ENCODE peak calls at places on chromosome 19, in seven cellular contexts. D, L, I, Z, U, O and Q are unnamed samples.

GRCh38 chr19:46009530-46010510 is 13.0 kb downstream of the PGLYRP1 start:
- DNase-seq in I (peak; percentile 70), U (peak; percentile 80), O (peak; percentile 69), D (peak; percentile 59), L (peak; percentile 47), Z (peak; percentile 38), Q (peak; percentile 22)

GRCh38 chr19:15249912-15250634 is 17.8 kb upstream of the EPHX3 start:
- DNase-seq in I (peak; percentile 51), O (no peak), U (no peak), Z (no peak), D (no peak), L (no peak), Q (no peak)

GRCh38 chr19:55082023-55082851 is 6.6 kb downstream of the EPS8L1 start:
- DNase-seq in Z (no peak), O (no peak), U (no peak), D (peak; percentile 29), L (no peak), I (no peak), Q (no peak)

GRCh38 chr19:19329199-19329598 is 8.6 kb downstream of the MAU2 start:
- DNase-seq in U (no peak), D (no peak), Z (no peak), L (no peak), I (no peak), O (no peak), Q (no peak)

GRCh38 chr19:55348317-55349034 is 6.0 kb downstream of the COX6B2 start:
- DNase-seq in D (peak; percentile 54), Z (no peak), O (no peak), I (no peak), U (no peak), L (no peak), Q (no peak)

GRCh38 chr19:294819-295686 is 3.9 kb upstream of the PLPP2 start:
- DNase-seq in I (no peak), D (peak; percentile 18), Z (no peak), U (peak; percentile 68), O (peak; percentile 56), L (peak; percentile 32), Q (no peak)

GRCh38 chr19:33355535-33355934 is 18.0 kb upstream of the CEBPG start:
- DNase-seq in U (no peak), I (no peak), Z (no peak), L (no peak), O (no peak), D (no peak), Q (no peak)

GRCh38 chr19:56176881-56177280 is 1.1 kb downstream of the GALP start:
- DNase-seq in D (no peak), Z (no peak), O (no peak), U (no peak), I (no peak), L (no peak), Q (no peak)

GRCh38 chr19:9531933-9532332 is 6.5 kb downstream of the ZNF426 start:
- DNase-seq in U (no peak), I (no peak), O (no peak), Z (no peak), L (no peak), D (no peak), Q (no peak)

GRCh38 chr19:19113040-19113541 is 25.2 kb downstream of the TMEM161A start:
- DNase-seq in U (no peak), I (no peak), O (no peak), Z (no peak), L (no peak), D (no peak), Q (peak; percentile 6)

GRCh38 chr19:56547535-56547934 is 8.8 kb downstream of the ZFP28 start:
- DNase-seq in O (no peak), U (no peak), L (no peak), D (no peak), I (no peak), Z (no peak), Q (no peak)

GRCh38 chr19:55053735-55054134 is 9.2 kb downstream of the RDH13 start:
- DNase-seq in D (no peak), Z (no peak), U (no peak), I (no peak), O (no peak), L (no peak), Q (no peak)

GRCh38 chr19:8569066-8569761 is 8.0 kb downstream of the MYO1F start:
- DNase-seq in D (no peak), L (no peak), I (peak; percentile 35), O (peak; percentile 31), Z (no peak), U (peak; percentile 44), Q (no peak)

GRCh38 chr19:10760268-10760944 is 42.5 kb downstream of the DNM2 start:
- DNase-seq in Z (no peak), L (no peak), D (no peak), U (no peak), I (no peak), O (peak; percentile 20), Q (no peak)

GRCh38 chr19:10113592-10113963 is 2.1 kb downstream of the P2RY11 start:
- DNase-seq in O (no peak), I (peak; percentile 38), Z (peak; percentile 24), D (no peak), U (no peak), L (no peak), Q (no peak)

GRCh38 chr19:39448271-39448670 is 2.9 kb downstream of the SUPT5H start:
- DNase-seq in Z (no peak), O (no peak), U (no peak), L (no peak), D (no peak), I (no peak), Q (no peak)